ENCODE peak calls at places on chromosomes 6 and 20, in six cellular contexts. T is psoas muscle; N is stimulated activated CD8-positive, alpha-beta memory T cell treated with anti-CD3 and anti-CD28 coated beads, Interleukin-4, amount 100 ng/mL, for 24 hours; V is HTR-8/SVneo; G is caudate nucleus; U is progenitor cell of endocrine pancreas. F is an unnamed sample.

GRCh38 chr6:12060780-12061619 is 48.9 kb downstream of the HIVEP1 start:
- DNase-seq in T (peak; percentile 44), N (peak; percentile 55), V (no peak), G (peak; percentile 52), U (no peak), F (peak; percentile 74)

GRCh38 chr6:12265795-12266194 is 24.4 kb upstream of the EDN1 start:
- DNase-seq in T (no peak), N (no peak), V (no peak), G (no peak), U (no peak), F (no peak)

GRCh38 chr6:168822376-168822775 is 381.4 kb downstream of the SMOC2 start:
- DNase-seq in T (no peak), N (no peak), V (no peak), G (no peak), U (no peak), F (no peak)

GRCh38 chr6:107114213-107114871 is 973 bp downstream of the BEND3 start:
- DNase-seq in T (peak; percentile 90), N (peak; percentile 60), V (peak; percentile 76), G (peak; percentile 59), U (peak; percentile 82), F (peak; percentile 94)

GRCh38 chr6:168713839-168714238 is 272.9 kb downstream of the SMOC2 start:
- DNase-seq in T (no peak), N (no peak), V (no peak), G (no peak), U (no peak), F (no peak)

GRCh38 chr6:30219244-30219643 is 6.0 kb upstream of the TRIM26 start:
- DNase-seq in T (no peak), N (peak; percentile 6), V (peak; percentile 66), G (peak; percentile 18), U (no peak), F (peak; percentile 12)

GRCh38 chr6:159353193-159353592 is 184.0 kb downstream of the FNDC1 start:
- DNase-seq in T (no peak), N (no peak), V (no peak), G (no peak), U (no peak), F (no peak)

GRCh38 chr6:155436981-155437749 is 18.5 kb downstream of the NOX3 start:
- DNase-seq in T (no peak), N (no peak), V (peak; percentile 6), G (no peak), U (no peak), F (no peak)

GRCh38 chr6:96947055-96947454 is 22.5 kb downstream of the KLHL32 start:
- DNase-seq in T (no peak), N (no peak), V (no peak), G (no peak), U (no peak), F (no peak)

GRCh38 chr20:19692100-19692499 is 66.0 kb upstream of the RIN2 start:
- DNase-seq in T (no peak), N (no peak), V (no peak), G (no peak), U (no peak), F (no peak)

F was measured in heart left ventricle.